ENCODE peak calls at places on chromosomes 1 and 21, in five cellular contexts. One of them, this sample, is unnamed. For H3K4me1, the result is how much of the 10 kb centered on the place peaks cover.

GRCh38 chr1:63148825-63149645 is 173.3 kb upstream of the FOXD3 start:
- DNase-seq in cardiac muscle cell: peak
- DNase-seq in adrenal gland: peak
- DNase-seq in heart left ventricle: no peak
- DNase-seq in colonic mucosa: peak
- DNase-seq in this sample: peak

GRCh38 chr1:15625224-15625917 is 8.1 kb downstream of the DDI2 start:
- DNase-seq in cardiac muscle cell: no peak
- DNase-seq in adrenal gland: no peak
- DNase-seq in heart left ventricle: no peak
- DNase-seq in colonic mucosa: no peak
- DNase-seq in this sample: no peak

GRCh38 chr1:242349636-242350035 is 174.9 kb downstream of the PLD5 start:
- DNase-seq in cardiac muscle cell: no peak
- DNase-seq in adrenal gland: no peak
- DNase-seq in heart left ventricle: no peak
- DNase-seq in colonic mucosa: no peak
- DNase-seq in this sample: no peak

GRCh38 chr1:169486281-169486904 is 649 bp upstream of the SLC19A2 start:
- DNase-seq in cardiac muscle cell: peak
- DNase-seq in adrenal gland: peak
- DNase-seq in heart left ventricle: no peak
- DNase-seq in colonic mucosa: no peak
- DNase-seq in this sample: no peak

GRCh38 chr1:182713939-182714338 is 29.6 kb upstream of the RGS8 start:
- DNase-seq in cardiac muscle cell: no peak
- DNase-seq in adrenal gland: no peak
- DNase-seq in heart left ventricle: no peak
- DNase-seq in colonic mucosa: no peak
- DNase-seq in this sample: no peak

GRCh38 chr1:94316183-94316582 is 78.8 kb upstream of the ARHGAP29 start:
- DNase-seq in cardiac muscle cell: no peak
- DNase-seq in adrenal gland: no peak
- DNase-seq in heart left ventricle: no peak
- DNase-seq in colonic mucosa: no peak
- DNase-seq in this sample: no peak

GRCh38 chr1:70134148-70134547 is 71.2 kb downstream of the LRRC40 start:
- DNase-seq in cardiac muscle cell: no peak
- DNase-seq in adrenal gland: peak
- DNase-seq in heart left ventricle: peak
- DNase-seq in colonic mucosa: no peak
- DNase-seq in this sample: no peak

GRCh38 chr1:26584022-26584485 is 54.5 kb downstream of the RPS6KA1 start:
- DNase-seq in cardiac muscle cell: no peak
- DNase-seq in adrenal gland: no peak
- DNase-seq in heart left ventricle: no peak
- DNase-seq in colonic mucosa: no peak
- DNase-seq in this sample: no peak

GRCh38 chr1:216186816-216187215 is 236.4 kb downstream of the USH2A start:
- DNase-seq in cardiac muscle cell: peak
- DNase-seq in adrenal gland: no peak
- DNase-seq in heart left ventricle: no peak
- DNase-seq in colonic mucosa: no peak
- DNase-seq in this sample: peak

GRCh38 chr1:223845810-223846667 is at the start of gene TP53BP2:
- DNase-seq in cardiac muscle cell: peak
- DNase-seq in adrenal gland: peak
- DNase-seq in heart left ventricle: peak
- DNase-seq in colonic mucosa: peak
- DNase-seq in this sample: peak

GRCh38 chr1:200659269-200659668 is 10.4 kb downstream of the DDX59 start:
- DNase-seq in cardiac muscle cell: no peak
- DNase-seq in adrenal gland: no peak
- DNase-seq in heart left ventricle: no peak
- DNase-seq in colonic mucosa: no peak
- DNase-seq in this sample: no peak

GRCh38 chr1:244354810-244355278 is 96.9 kb downstream of the ADSS2 start:
- DNase-seq in cardiac muscle cell: no peak
- DNase-seq in adrenal gland: no peak
- DNase-seq in heart left ventricle: no peak
- DNase-seq in colonic mucosa: no peak
- DNase-seq in this sample: no peak

GRCh38 chr21:36396314-36396713 is 11.1 kb downstream of the CHAF1B start:
- DNase-seq in cardiac muscle cell: no peak
- DNase-seq in adrenal gland: no peak
- DNase-seq in heart left ventricle: no peak
- DNase-seq in colonic mucosa: no peak
- DNase-seq in this sample: no peak

GRCh38 chr1:159023723-159024122 is 14.0 kb downstream of the IFI16 start:
- DNase-seq in cardiac muscle cell: no peak
- DNase-seq in adrenal gland: no peak
- DNase-seq in heart left ventricle: no peak
- DNase-seq in colonic mucosa: no peak
- DNase-seq in this sample: no peak

GRCh38 chr1:204148098-204148406 is 3.8 kb downstream of the ETNK2 start:
- DNase-seq in cardiac muscle cell: no peak
- DNase-seq in adrenal gland: no peak
- DNase-seq in heart left ventricle: no peak
- DNase-seq in colonic mucosa: no peak
- DNase-seq in this sample: no peak

GRCh38 chr1:204149107-204149506 is 2.7 kb downstream of the ETNK2 start:
- DNase-seq in cardiac muscle cell: no peak
- DNase-seq in adrenal gland: no peak
- DNase-seq in heart left ventricle: no peak
- DNase-seq in colonic mucosa: no peak
- DNase-seq in this sample: no peak

GRCh38 chr1:204150702-204151561 is 912 bp downstream of the ETNK2 start:
- DNase-seq in cardiac muscle cell: no peak
- DNase-seq in adrenal gland: no peak
- DNase-seq in heart left ventricle: no peak
- DNase-seq in colonic mucosa: no peak
- DNase-seq in this sample: peak

GRCh38 chr1:204151562-204152309 is at the start of gene ETNK2:
- DNase-seq in cardiac muscle cell: peak
- DNase-seq in adrenal gland: peak
- DNase-seq in heart left ventricle: peak
- DNase-seq in colonic mucosa: peak
- DNase-seq in this sample: peak

GRCh38 chr1:204149635-204150565 is 1.9 kb downstream of the ETNK2 start:
- DNase-seq in cardiac muscle cell: no peak
- DNase-seq in adrenal gland: no peak
- DNase-seq in heart left ventricle: no peak
- DNase-seq in colonic mucosa: no peak
- DNase-seq in this sample: no peak
- H3K4me1 ChIP-seq in cardiac muscle cell: under half
- H3K4me1 ChIP-seq in adrenal gland: under half
- H3K4me1 ChIP-seq in heart left ventricle: under half
- H3K4me1 ChIP-seq in colonic mucosa: under half
- H3K4me1 ChIP-seq in this sample: under half

GRCh38 chr1:201712387-201713092 is 116.4 kb upstream of the IPO9 start:
- DNase-seq in cardiac muscle cell: no peak
- DNase-seq in adrenal gland: no peak
- DNase-seq in heart left ventricle: no peak
- DNase-seq in colonic mucosa: no peak
- DNase-seq in this sample: no peak
- H3K4me1 ChIP-seq in cardiac muscle cell: under half
- H3K4me1 ChIP-seq in adrenal gland: half or more
- H3K4me1 ChIP-seq in heart left ventricle: half or more
- H3K4me1 ChIP-seq in colonic mucosa: under half
- H3K4me1 ChIP-seq in this sample: under half

GRCh38 chr1:235264327-235264726 is 63.7 kb downstream of the ARID4B start:
- DNase-seq in cardiac muscle cell: no peak
- DNase-seq in adrenal gland: no peak
- DNase-seq in heart left ventricle: no peak
- DNase-seq in colonic mucosa: no peak
- DNase-seq in this sample: no peak

GRCh38 chr1:235266967-235267366 is 61.0 kb downstream of the ARID4B start:
- DNase-seq in cardiac muscle cell: no peak
- DNase-seq in adrenal gland: no peak
- DNase-seq in heart left ventricle: no peak
- DNase-seq in colonic mucosa: no peak
- DNase-seq in this sample: no peak

GRCh38 chr1:235262539-235262938 is 65.4 kb downstream of the ARID4B start:
- DNase-seq in cardiac muscle cell: no peak
- DNase-seq in adrenal gland: no peak
- DNase-seq in heart left ventricle: no peak
- DNase-seq in colonic mucosa: no peak
- DNase-seq in this sample: no peak

GRCh38 chr1:235270625-235271024 is 57.4 kb downstream of the ARID4B start:
- DNase-seq in cardiac muscle cell: peak
- DNase-seq in adrenal gland: no peak
- DNase-seq in heart left ventricle: no peak
- DNase-seq in colonic mucosa: no peak
- DNase-seq in this sample: no peak

GRCh38 chr1:235266325-235266724 is 61.7 kb downstream of the ARID4B start:
- DNase-seq in cardiac muscle cell: peak
- DNase-seq in adrenal gland: no peak
- DNase-seq in heart left ventricle: no peak
- DNase-seq in colonic mucosa: no peak
- DNase-seq in this sample: no peak
- H3K4me1 ChIP-seq in cardiac muscle cell: under half
- H3K4me1 ChIP-seq in adrenal gland: under half
- H3K4me1 ChIP-seq in heart left ventricle: under half
- H3K4me1 ChIP-seq in colonic mucosa: under half
- H3K4me1 ChIP-seq in this sample: under half

GRCh38 chr1:160662888-160663287 is 16.0 kb upstream of the SLAMF1 start:
- DNase-seq in cardiac muscle cell: no peak
- DNase-seq in adrenal gland: no peak
- DNase-seq in heart left ventricle: no peak
- DNase-seq in colonic mucosa: no peak
- DNase-seq in this sample: no peak
- H3K4me1 ChIP-seq in cardiac muscle cell: under half
- H3K4me1 ChIP-seq in adrenal gland: under half
- H3K4me1 ChIP-seq in heart left ventricle: under half
- H3K4me1 ChIP-seq in colonic mucosa: under half
- H3K4me1 ChIP-seq in this sample: under half

GRCh38 chr1:57063427-57063826 is 97.6 kb upstream of the C8B start:
- DNase-seq in cardiac muscle cell: no peak
- DNase-seq in adrenal gland: no peak
- DNase-seq in heart left ventricle: no peak
- DNase-seq in colonic mucosa: no peak
- DNase-seq in this sample: no peak

GRCh38 chr1:57058652-57059501 is 93.1 kb upstream of the C8B start:
- DNase-seq in cardiac muscle cell: no peak
- DNase-seq in adrenal gland: no peak
- DNase-seq in heart left ventricle: no peak
- DNase-seq in colonic mucosa: no peak
- DNase-seq in this sample: no peak

GRCh38 chr1:57064379-57064778 is 98.6 kb upstream of the C8B start:
- DNase-seq in cardiac muscle cell: no peak
- DNase-seq in adrenal gland: no peak
- DNase-seq in heart left ventricle: no peak
- DNase-seq in colonic mucosa: no peak
- DNase-seq in this sample: peak

GRCh38 chr1:57060451-57060850 is 94.6 kb upstream of the C8B start:
- DNase-seq in cardiac muscle cell: no peak
- DNase-seq in adrenal gland: no peak
- DNase-seq in heart left ventricle: no peak
- DNase-seq in colonic mucosa: no peak
- DNase-seq in this sample: no peak

GRCh38 chr1:57061369-57061768 is 95.6 kb upstream of the C8B start:
- DNase-seq in cardiac muscle cell: peak
- DNase-seq in adrenal gland: no peak
- DNase-seq in heart left ventricle: no peak
- DNase-seq in colonic mucosa: no peak
- DNase-seq in this sample: no peak
- H3K4me1 ChIP-seq in cardiac muscle cell: under half
- H3K4me1 ChIP-seq in adrenal gland: under half
- H3K4me1 ChIP-seq in heart left ventricle: under half
- H3K4me1 ChIP-seq in colonic mucosa: under half
- H3K4me1 ChIP-seq in this sample: under half